ENCODE peak calls at places on chromosomes 4 and X, in six cellular contexts. G is H1, Q is SK-N-SH, T is HCT116, O is GM12878, K is K562. R is an unnamed sample.

GRCh38 chr4:106369456-106370060 is 980 bp upstream of the GIMD1 start:
- DNase-seq in G (peak; percentile 17), Q (peak; percentile 14), T (peak; percentile 79), O (peak; percentile 20), K (peak; percentile 45), R (peak; percentile 75)

GRCh38 chr4:77959566-77960338 is 97.1 kb downstream of the MRPL1 start:
- DNase-seq in G (no peak), Q (peak; percentile 37), T (peak; percentile 51), O (peak; percentile 12), K (peak; percentile 48), R (peak; percentile 66)

GRCh38 chr4:2285665-2286381 is 23.9 kb upstream of the MXD4 start:
- DNase-seq in G (no peak), Q (no peak), T (no peak), O (no peak), K (no peak), R (no peak)

GRCh38 chr4:70844180-70844579 is 4.5 kb upstream of the GRSF1 start:
- DNase-seq in G (no peak), Q (no peak), T (no peak), O (peak; percentile 45), K (no peak), R (no peak)

GRCh38 chr4:3320361-3321023 is 27.7 kb downstream of the RGS12 start:
- DNase-seq in G (no peak), Q (no peak), T (no peak), O (no peak), K (no peak), R (no peak)

GRCh38 chr4:8588196-8588470 is 4.4 kb upstream of the CPZ start:
- DNase-seq in G (no peak), Q (no peak), T (no peak), O (no peak), K (no peak), R (no peak)

GRCh38 chr4:41132055-41132683 is 82.2 kb downstream of the APBB2 start:
- DNase-seq in G (no peak), Q (no peak), T (no peak), O (no peak), K (no peak), R (peak; percentile 69)

GRCh38 chr4:119209586-119209985 is 2.9 kb upstream of the USP53 start:
- DNase-seq in G (no peak), Q (no peak), T (peak; percentile 44), O (no peak), K (no peak), R (no peak)

GRCh38 chr4:66704243-66704642 is 841.1 kb downstream of the CENPC start:
- DNase-seq in G (no peak), Q (no peak), T (no peak), O (no peak), K (no peak), R (no peak)

GRCh38 chrX:53269536-53270107 is 11.8 kb downstream of the IQSEC2 start:
- DNase-seq in G (no peak), Q (no peak), T (no peak), O (no peak), K (no peak), R (no peak)

GRCh38 chrX:50103866-50104566 is 96.8 kb downstream of the AKAP4 start:
- DNase-seq in G (no peak), Q (peak; percentile 10), T (no peak), O (no peak), K (no peak), R (no peak)

GRCh38 chr4:152029631-152030030 is 268.8 kb upstream of the GATB start:
- DNase-seq in G (no peak), Q (no peak), T (no peak), O (no peak), K (no peak), R (no peak)

GRCh38 chr4:70868778-70869177 is 29.1 kb upstream of the GRSF1 start:
- DNase-seq in G (no peak), Q (no peak), T (no peak), O (no peak), K (no peak), R (no peak)

GRCh38 chr4:5218376-5219069 is 167.2 kb downstream of the STK32B start:
- DNase-seq in G (no peak), Q (no peak), T (no peak), O (no peak), K (no peak), R (no peak)

GRCh38 chr4:141066690-141067089 is 66.6 kb downstream of the RNF150 start:
- DNase-seq in G (no peak), Q (no peak), T (no peak), O (no peak), K (no peak), R (no peak)

GRCh38 chr4:73864365-73864764 is 4.8 kb upstream of the CXCL1 start:
- DNase-seq in G (no peak), Q (no peak), T (no peak), O (no peak), K (no peak), R (no peak)

GRCh38 chr4:5710962-5711478 is at the start of gene EVC:
- DNase-seq in G (no peak), Q (peak; percentile 90), T (no peak), O (no peak), K (peak; percentile 36), R (peak; percentile 81)

GRCh38 chr4:7663075-7663541 is 228.4 kb upstream of the PSAPL1 start:
- DNase-seq in G (no peak), Q (no peak), T (no peak), O (no peak), K (no peak), R (no peak)

GRCh38 chr4:73904491-73904890 is 35.3 kb downstream of the CXCL1 start:
- DNase-seq in G (no peak), Q (no peak), T (no peak), O (no peak), K (peak; percentile 15), R (no peak)

GRCh38 chrX:21932277-21932996 is 8.1 kb upstream of the SMS start:
- DNase-seq in G (no peak), Q (no peak), T (no peak), O (no peak), K (no peak), R (no peak)

GRCh38 chr4:24372915-24373314 is 211.4 kb downstream of the DHX15 start:
- DNase-seq in G (no peak), Q (no peak), T (no peak), O (no peak), K (no peak), R (no peak)

GRCh38 chr4:89001647-89002518 is 55.1 kb downstream of the FAM13A start:
- DNase-seq in G (no peak), Q (peak; percentile 19), T (no peak), O (no peak), K (no peak), R (no peak)

GRCh38 chr4:37847311-37847710 is 20.8 kb downstream of the PGM2 start:
- DNase-seq in G (no peak), Q (no peak), T (no peak), O (no peak), K (no peak), R (no peak)

GRCh38 chrX:48468247-48468671 is 1.8 kb downstream of the SLC38A5 start:
- DNase-seq in G (no peak), Q (no peak), T (no peak), O (no peak), K (peak; percentile 73), R (no peak)

GRCh38 chr4:183256343-183256742 is 63.7 kb downstream of the CLDN22 start:
- DNase-seq in G (no peak), Q (no peak), T (no peak), O (no peak), K (no peak), R (no peak)

GRCh38 chr4:139273835-139274234 is 6.2 kb downstream of the MGARP start:
- DNase-seq in G (no peak), Q (no peak), T (no peak), O (no peak), K (no peak), R (no peak)

GRCh38 chr4:162839814-162840213 is 326.9 kb downstream of the NAF1 start:
- DNase-seq in G (peak; percentile 9), Q (no peak), T (no peak), O (no peak), K (no peak), R (no peak)

DNA sequence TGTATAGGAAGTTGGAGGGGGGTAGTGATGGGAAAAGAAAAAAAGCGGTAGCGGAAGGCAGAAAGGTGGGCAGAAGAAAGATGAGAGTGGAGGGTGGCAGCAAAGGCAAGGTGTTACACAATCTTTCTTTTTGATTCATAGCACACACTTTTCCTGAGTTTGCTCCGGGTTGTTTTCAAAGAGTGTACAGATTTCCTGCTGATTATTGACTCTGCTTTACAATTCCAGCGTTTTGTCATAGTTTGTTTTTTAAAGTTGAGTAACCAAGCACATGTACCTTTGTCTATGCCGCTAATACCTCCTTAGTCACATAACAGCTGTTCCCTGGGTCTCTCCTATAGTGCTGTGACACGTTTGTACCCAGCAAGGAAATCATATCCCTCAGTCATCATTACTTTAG is 50.3 kb downstream of the AGA start:
- DNase-seq in G (no peak), Q (no peak), T (no peak), O (no peak), K (no peak), R (no peak)
- TF ChIP-seq JUND in G (no peak), Q (no peak), T (no peak), O (no peak), K (no peak), R (no peak)

GRCh38 chr4:52606040-52606439 is 53.1 kb downstream of the USP46 start:
- DNase-seq in G (no peak), Q (no peak), T (no peak), O (no peak), K (no peak), R (no peak)
- TF ChIP-seq JUND in G (no peak), Q (no peak), T (no peak), O (no peak), K (no peak), R (no peak)

DNA sequence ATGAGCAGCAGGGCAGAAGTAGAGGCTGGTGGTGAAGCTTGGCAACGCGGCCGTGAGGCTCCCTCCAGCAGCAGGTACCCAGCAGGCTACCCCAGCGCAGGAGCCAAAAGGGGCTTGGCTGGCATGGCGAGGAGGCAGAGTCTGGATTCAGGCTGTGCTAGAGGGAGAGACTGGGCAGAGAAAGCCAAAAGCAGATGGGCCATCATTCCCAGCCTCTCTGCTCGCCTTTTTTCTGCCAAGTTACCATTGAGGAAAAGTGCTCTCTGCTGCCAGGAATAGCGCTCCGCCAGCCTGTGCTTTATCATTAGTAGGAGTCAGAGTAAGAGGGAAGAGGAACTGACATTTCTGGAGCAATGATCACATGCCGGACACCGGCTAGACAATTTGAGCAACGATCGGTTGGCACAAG is 28.6 kb upstream of the MAP3K15 start:
- DNase-seq in G (no peak), Q (no peak), T (no peak), O (no peak), K (no peak), R (no peak)
- TF ChIP-seq JUND in G (no peak), Q (no peak), T (no peak), O (no peak), K (no peak), R (no peak)

GRCh38 chr4:10416441-10416840 is 40.8 kb downstream of the ZNF518B start:
- DNase-seq in G (no peak), Q (no peak), T (no peak), O (no peak), K (no peak), R (no peak)
- TF ChIP-seq JUND in G (no peak), Q (no peak), T (no peak), O (no peak), K (no peak), R (no peak)

R was measured in T47D.